ENCODE peak calls at places on chromosomes 4 and X, in ten cellular contexts. U is AG09309, A is NCI-H345, I is GM23338, X is HT1080, Z is HS-5, Q is osteocyte, T is H54, H is GM04504, J is cardiac fibroblast. W is an unnamed sample.

GRCh38 chrX:12973561-12974216 is 1.2 kb upstream of the TMSB4X start:
- DNase-seq in A (no peak), Z (no peak), Q (no peak), I (no peak), H (no peak), T (no peak), J (no peak), X (no peak), U (no peak), W (no peak)

GRCh38 chr4:23728393-23728792 is 161.5 kb downstream of the PPARGC1A start:
- DNase-seq in Q (no peak), Z (peak; percentile 95), U (peak; percentile 39), T (peak; percentile 37), A (no peak), I (no peak), X (peak; percentile 99), H (peak; percentile 88), J (peak; percentile 77), W (peak; percentile 96)

GRCh38 chrX:10048076-10048475 is 80.9 kb downstream of the CLDN34 start:
- DNase-seq in Q (no peak), X (no peak), H (no peak), J (no peak), U (no peak), A (no peak), I (peak; percentile 52), Z (no peak), T (no peak), W (no peak)

GRCh38 chr4:108889696-108890475 is 127.0 kb upstream of the ETNPPL start:
- DNase-seq in H (no peak), I (no peak), Q (no peak), A (no peak), J (no peak), X (no peak), T (no peak), Z (no peak), U (no peak), W (no peak)

GRCh38 chrX:154714925-154715324 is 36.0 kb downstream of the GAB3 start:
- DNase-seq in Z (no peak), X (peak; percentile 34), A (peak; percentile 29), I (peak; percentile 60), H (no peak), J (peak; percentile 68), U (no peak), T (no peak), Q (no peak), W (peak; percentile 56)

GRCh38 chr4:74480267-74480666 is 35.3 kb downstream of the AREG start:
- DNase-seq in J (no peak), I (peak; percentile 4), H (no peak), X (no peak), T (no peak), A (no peak), Z (no peak), Q (no peak), U (no peak), W (no peak)

GRCh38 chrX:107025538-107025937 is 25.5 kb upstream of the MORC4 start:
- DNase-seq in I (peak; percentile 54), X (peak; percentile 1), T (peak; percentile 2), H (no peak), Q (no peak), A (peak; percentile 13), Z (no peak), U (no peak), J (peak; percentile 50), W (peak; percentile 14)

GRCh38 chr4:98528882-98529281 is 129.5 kb downstream of the TSPAN5 start:
- DNase-seq in H (no peak), A (no peak), T (no peak), U (no peak), J (no peak), I (no peak), Z (no peak), X (peak; percentile 23), Q (no peak), W (no peak)

GRCh38 chrX:129777218-129777768 is 2.5 kb upstream of the SASH3 start:
- DNase-seq in T (no peak), H (no peak), X (no peak), Q (no peak), U (no peak), I (no peak), A (no peak), Z (no peak), J (no peak), W (no peak)

GRCh38 chr4:118756429-118756828 is 71.2 kb downstream of the METTL14 start:
- DNase-seq in X (no peak), H (no peak), I (no peak), J (no peak), T (no peak), Z (no peak), Q (no peak), U (no peak), A (no peak), W (no peak)

GRCh38 chrX:1661048-1661921 is 46.4 kb downstream of the ASMT start:
- DNase-seq in H (no peak), I (peak; percentile 96), A (no peak), J (no peak), T (no peak), X (no peak), U (no peak), Q (no peak), Z (no peak), W (no peak)

GRCh38 chr4:154024097-154024496 is 235.2 kb upstream of the SFRP2 start:
- DNase-seq in A (no peak), I (peak; percentile 63), J (no peak), X (no peak), U (no peak), Z (no peak), Q (no peak), T (no peak), H (no peak), W (no peak)

GRCh38 chrX:133249659-133250058 is 31.5 kb upstream of the TFDP3 start:
- DNase-seq in I (no peak), X (no peak), H (no peak), J (peak; percentile 1), T (no peak), U (no peak), Q (no peak), A (no peak), Z (no peak), W (no peak)

GRCh38 chr4:38979511-38980230 is 52.5 kb downstream of the TMEM156 start:
- DNase-seq in U (no peak), H (no peak), X (no peak), Q (no peak), Z (no peak), T (no peak), I (no peak), A (no peak), J (no peak), W (no peak)

GRCh38 chr4:42865572-42866189 is 26.8 kb upstream of the GRXCR1 start:
- DNase-seq in X (peak; percentile 52), H (peak; percentile 14), Z (no peak), T (no peak), J (peak; percentile 64), A (peak; percentile 60), I (peak; percentile 83), Q (no peak), U (peak; percentile 7), W (peak; percentile 48)

W was measured in astrocyte of the spinal cord.